ENCODE peak calls at places on chromosomes 16 and 17, in ten cellular contexts. A, X, S, W, J, P, G, Z, B and E are unnamed samples.

GRCh38 chr17:43601280-43602050 is 55.3 kb upstream of the ETV4 start:
- DNase-seq in A (peak), X (no peak), S (peak), W (no peak), J (no peak), P (no peak), G (no peak), Z (no peak), B (no peak), E (no peak)

GRCh38 chr17:72270530-72270929 is 149.7 kb downstream of the SOX9 start:
- DNase-seq in A (peak), X (no peak), S (no peak), W (no peak), J (no peak), P (no peak), G (no peak), Z (no peak), B (peak), E (no peak)

GRCh38 chr17:57600092-57600491 is 145.0 kb downstream of the CCDC182 start:
- DNase-seq in A (peak), X (no peak), S (no peak), W (no peak), J (no peak), P (no peak), G (no peak), Z (no peak), B (no peak), E (no peak)

GRCh38 chr17:67478266-67479118 is 101.4 kb downstream of the PITPNC1 start:
- DNase-seq in A (no peak), X (no peak), S (no peak), W (no peak), J (no peak), P (no peak), G (no peak), Z (no peak), B (no peak), E (no peak)

GRCh38 chr16:65745-66144 is 6.7 kb downstream of the RHBDF1 start:
- DNase-seq in A (peak), X (no peak), S (peak), W (no peak), J (no peak), P (peak), G (peak), Z (peak), B (peak), E (peak)

GRCh38 chr16:8375208-8375607 is 215.1 kb downstream of the TMEM114 start:
- DNase-seq in A (no peak), X (no peak), S (no peak), W (no peak), J (no peak), P (no peak), G (no peak), Z (no peak), B (no peak), E (no peak)

GRCh38 chr16:68642436-68643064 is 2.6 kb upstream of the CDH3 start:
- DNase-seq in A (no peak), X (no peak), S (peak), W (no peak), J (no peak), P (no peak), G (no peak), Z (no peak), B (peak), E (peak)

GRCh38 chr17:13562271-13562800 is 39.4 kb downstream of the HS3ST3A1 start:
- DNase-seq in A (peak), X (no peak), S (no peak), W (no peak), J (peak), P (no peak), G (no peak), Z (no peak), B (peak), E (no peak)

GRCh38 chr17:42347198-42347597 is 41.0 kb downstream of the STAT3 start:
- DNase-seq in A (peak), X (peak), S (peak), W (no peak), J (no peak), P (no peak), G (no peak), Z (no peak), B (peak), E (no peak)

GRCh38 chr16:2779151-2779920 is 2.3 kb upstream of the ELOB start:
- DNase-seq in A (no peak), X (no peak), S (no peak), W (no peak), J (peak), P (no peak), G (peak), Z (no peak), B (no peak), E (no peak)

GRCh38 chr16:1877804-1878203 is 5.8 kb upstream of the MEIOB start:
- DNase-seq in A (no peak), X (no peak), S (no peak), W (no peak), J (no peak), P (no peak), G (no peak), Z (peak), B (no peak), E (no peak)

GRCh38 chr17:31740611-31741082 is 118.4 kb downstream of the COPRS start:
- DNase-seq in A (peak), X (peak), S (no peak), W (no peak), J (no peak), P (no peak), G (no peak), Z (no peak), B (peak), E (no peak)

GRCh38 chr17:32920293-32920692 is 7.7 kb upstream of the TMEM98 start:
- DNase-seq in A (no peak), X (no peak), S (no peak), W (no peak), J (no peak), P (no peak), G (no peak), Z (no peak), B (no peak), E (no peak)

GRCh38 chr16:20906225-20906870 is 5.8 kb downstream of the LYRM1 start:
- DNase-seq in A (peak), X (peak), S (no peak), W (no peak), J (no peak), P (no peak), G (no peak), Z (no peak), B (peak), E (no peak)

GRCh38 chr17:34393401-34393800 is 30.4 kb upstream of the CCL1 start:
- DNase-seq in A (no peak), X (no peak), S (no peak), W (no peak), J (peak), P (no peak), G (no peak), Z (no peak), B (no peak), E (no peak)

GRCh38 chr17:34401165-34401564 is 38.1 kb upstream of the CCL1 start:
- DNase-seq in A (no peak), X (no peak), S (no peak), W (no peak), J (peak), P (peak), G (no peak), Z (no peak), B (no peak), E (no peak)

GRCh38 chr17:34398990-34399389 is 36.0 kb upstream of the CCL1 start:
- DNase-seq in A (no peak), X (no peak), S (no peak), W (no peak), J (peak), P (peak), G (peak), Z (no peak), B (no peak), E (no peak)

GRCh38 chr17:34400301-34400931 is 37.4 kb upstream of the CCL1 start:
- DNase-seq in A (no peak), X (no peak), S (no peak), W (no peak), J (peak), P (no peak), G (peak), Z (no peak), B (no peak), E (no peak)

DNA sequence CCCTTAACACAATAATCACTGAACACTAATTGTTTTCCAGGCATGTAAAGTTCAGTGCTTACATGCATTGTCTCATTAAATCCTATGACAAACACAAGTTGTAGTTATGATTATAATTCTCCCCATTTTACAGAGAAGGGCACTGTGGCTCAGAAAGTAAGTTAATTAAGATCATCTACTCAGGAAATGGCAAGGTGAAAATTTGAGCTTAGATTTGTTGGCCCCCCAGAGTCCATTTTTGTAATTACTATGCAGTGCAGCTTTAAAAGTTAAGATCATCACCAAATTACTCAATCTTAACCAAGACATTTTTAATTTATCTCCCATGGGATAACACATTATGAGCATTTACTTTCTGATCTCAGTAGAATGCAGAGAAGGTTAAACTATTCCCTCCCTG is 34.2 kb upstream of the CCL1 start:
- DNase-seq in A (no peak), X (no peak), S (no peak), W (no peak), J (no peak), P (no peak), G (no peak), Z (no peak), B (no peak), E (no peak)
- TF ChIP-seq CTCF in A (no peak), X (no peak), S (no peak), W (no peak), J (no peak), P (no peak), G (no peak), Z (no peak), B (no peak), E (peak)

GRCh38 chr16:27273670-27274522 is 5.3 kb upstream of the NSMCE1 start:
- DNase-seq in A (no peak), X (no peak), S (no peak), W (no peak), J (no peak), P (no peak), G (peak), Z (no peak), B (peak), E (no peak)
- TF ChIP-seq CTCF in A (no peak), X (no peak), S (no peak), W (no peak), J (no peak), P (no peak), G (no peak), Z (no peak), B (peak), E (no peak)

GRCh38 chr16:81729451-81729850 is 49.6 kb upstream of the PLCG2 start:
- DNase-seq in A (no peak), X (no peak), S (no peak), W (no peak), J (no peak), P (no peak), G (no peak), Z (no peak), B (no peak), E (no peak)
- TF ChIP-seq CTCF in A (no peak), X (no peak), S (no peak), W (no peak), J (no peak), P (no peak), G (no peak), Z (no peak), B (peak), E (no peak)

GRCh38 chr17:19744922-19745757 is 3.0 kb downstream of the ALDH3A1 start:
- DNase-seq in A (peak), X (no peak), S (peak), W (peak), J (peak), P (peak), G (peak), Z (peak), B (peak), E (peak)
- TF ChIP-seq CTCF in A (peak), X (peak), S (peak), W (peak), J (peak), P (peak), G (peak), Z (peak), B (peak), E (peak)

DNA sequence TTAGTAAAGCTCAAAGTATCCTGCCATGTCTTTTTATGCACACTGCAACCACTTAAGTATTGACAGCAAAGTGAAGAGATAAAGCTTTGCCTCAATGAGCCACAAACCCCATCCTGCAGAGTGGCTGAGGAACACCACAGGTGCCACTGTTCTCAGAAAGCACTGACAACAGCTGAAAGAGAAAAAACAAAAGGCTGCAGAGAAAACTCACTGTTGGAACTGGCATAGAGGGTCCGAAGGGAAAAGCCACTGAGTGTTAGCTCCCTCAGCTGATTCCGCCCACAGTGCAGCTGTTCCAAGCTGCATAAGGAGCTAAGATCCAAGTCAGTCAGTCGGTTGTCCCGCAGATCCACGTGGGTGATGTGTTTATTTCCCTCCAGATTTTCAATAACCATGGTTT is 48.3 kb downstream of the PHLPP2 start:
- DNase-seq in A (no peak), X (no peak), S (no peak), W (no peak), J (no peak), P (no peak), G (no peak), Z (no peak), B (no peak), E (no peak)
- TF ChIP-seq CTCF in A (no peak), X (no peak), S (no peak), W (no peak), J (no peak), P (no peak), G (no peak), Z (no peak), B (no peak), E (no peak)

DNA sequence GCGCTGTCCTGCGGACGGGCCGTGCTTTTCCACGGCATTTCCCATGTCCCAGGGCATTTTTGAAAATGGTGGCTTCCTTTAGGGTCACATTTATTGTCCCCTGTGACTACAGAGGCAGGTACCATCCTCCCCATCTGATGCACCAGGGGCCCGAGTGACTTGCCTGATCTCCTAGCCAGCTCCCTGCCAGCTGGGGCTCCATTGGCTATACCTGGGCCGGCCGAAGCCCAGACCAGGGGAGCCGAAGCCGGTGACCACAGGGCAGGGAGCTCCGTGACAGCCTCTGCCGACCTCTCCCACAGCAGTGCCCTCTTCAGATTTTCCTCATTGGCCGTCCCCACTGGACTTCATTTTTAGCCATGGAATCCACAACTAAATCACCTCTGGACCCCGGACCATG is 170.6 kb downstream of the RBFOX3 start:
- DNase-seq in A (no peak), X (no peak), S (no peak), W (no peak), J (no peak), P (no peak), G (no peak), Z (no peak), B (no peak), E (no peak)
- TF ChIP-seq CTCF in A (no peak), X (no peak), S (no peak), W (no peak), J (no peak), P (no peak), G (no peak), Z (no peak), B (no peak), E (no peak)